ENCODE peak calls at places on chromosomes 16 and 17, in five cellular contexts. E is CD4-positive, alpha-beta T cell; H is WTC11; M is stomach; X is Calu3. Q is an unnamed sample.

GRCh38 chr16:17470871-17471744 is at the start of gene XYLT1:
- DNase-seq in E (peak), H (peak), M (peak), X (peak), Q (peak)

GRCh38 chr17:5825717-5826330 is 241.5 kb upstream of the NLRP1 start:
- DNase-seq in E (no peak), H (no peak), M (no peak), X (no peak), Q (no peak)

GRCh38 chr17:76570877-76571471 is 14.7 kb downstream of the ST6GALNAC2 start:
- DNase-seq in E (no peak), H (no peak), M (no peak), X (no peak), Q (no peak)

GRCh38 chr17:19447085-19447583 is 36.1 kb downstream of the RNF112 start:
- DNase-seq in E (peak), H (peak), M (peak), X (peak), Q (peak)

GRCh38 chr16:22070361-22071351 is 21.7 kb upstream of the VWA3A start:
- DNase-seq in E (no peak), H (no peak), M (peak), X (no peak), Q (no peak)

GRCh38 chr16:67198238-67198734 is 645 bp upstream of the ELMO3 start:
- DNase-seq in E (no peak), H (peak), M (peak), X (peak), Q (peak)

GRCh38 chr17:74645010-74645409 is 21.5 kb upstream of the CD300E start:
- DNase-seq in E (no peak), H (no peak), M (no peak), X (no peak), Q (no peak)

GRCh38 chr17:1110844-1111598 is 68.8 kb downstream of the ABR start:
- DNase-seq in E (no peak), H (no peak), M (no peak), X (peak), Q (no peak)

GRCh38 chr17:28404812-28405570 is 1.0 kb downstream of the SLC46A1 start:
- DNase-seq in E (no peak), H (no peak), M (peak), X (no peak), Q (no peak)

GRCh38 chr16:974001-974601 is 3.3 kb upstream of the LMF1 start:
- DNase-seq in E (no peak), H (no peak), M (no peak), X (peak), Q (no peak)

GRCh38 chr17:61307905-61308886 is 91.4 kb upstream of the TBX2 start:
- DNase-seq in E (no peak), H (no peak), M (no peak), X (no peak), Q (no peak)

GRCh38 chr16:5024632-5025031 is 9.1 kb downstream of the NAGPA start:
- DNase-seq in E (no peak), H (no peak), M (peak), X (peak), Q (no peak)

GRCh38 chr16:47477680-47478079 is 16.5 kb downstream of the PHKB start:
- DNase-seq in E (no peak), H (no peak), M (no peak), X (no peak), Q (no peak)

GRCh38 chr17:77727216-77727615 is 231.3 kb upstream of the TNRC6C start:
- DNase-seq in E (no peak), H (no peak), M (no peak), X (no peak), Q (no peak)

GRCh38 chr17:77728871-77729270 is 229.6 kb upstream of the TNRC6C start:
- DNase-seq in E (no peak), H (no peak), M (no peak), X (no peak), Q (no peak)

GRCh38 chr17:77729587-77729986 is 228.9 kb upstream of the TNRC6C start:
- DNase-seq in E (no peak), H (no peak), M (no peak), X (no peak), Q (no peak)

GRCh38 chr17:77726549-77726957 is 231.9 kb upstream of the TNRC6C start:
- DNase-seq in E (no peak), H (peak), M (no peak), X (no peak), Q (no peak)

DNA sequence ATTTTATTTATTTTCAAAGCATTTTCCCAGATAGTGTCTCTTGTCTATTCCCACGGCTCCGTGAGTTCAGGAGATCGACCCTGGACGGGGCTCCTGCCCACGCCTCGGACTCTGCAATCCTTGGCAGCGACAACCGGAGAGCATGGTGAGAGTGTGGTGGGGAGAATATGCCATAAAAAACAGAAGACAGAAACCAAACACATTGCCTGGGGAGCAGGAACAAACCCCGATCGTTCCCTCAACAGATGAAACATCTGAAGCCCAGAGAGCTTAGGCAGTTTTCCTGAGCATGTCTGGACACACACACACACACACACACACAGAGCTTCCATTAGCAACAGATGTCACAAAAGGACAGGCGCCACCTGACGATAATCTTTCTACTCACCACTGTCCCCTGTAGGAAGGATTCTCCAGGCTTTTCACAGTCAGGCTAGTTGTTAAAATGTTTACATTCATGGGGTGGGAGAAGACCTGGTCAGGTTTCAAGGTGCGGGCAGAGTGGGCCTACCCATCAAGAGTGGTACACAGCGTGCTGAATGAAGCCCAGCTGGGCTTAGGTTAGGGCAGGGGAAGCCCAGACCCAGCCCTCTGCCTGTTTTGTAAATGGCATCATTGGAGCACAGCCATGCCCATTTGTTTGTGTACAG is 230.4 kb upstream of the TNRC6C start:
- DNase-seq in E (no peak), H (no peak), M (no peak), X (no peak), Q (no peak)
- TF ChIP-seq CTCF in E (no peak), H (no peak), M (no peak), X (no peak), Q (no peak)

GRCh38 chr16:56971768-56972043 is 10.0 kb downstream of the CETP start:
- DNase-seq in E (no peak), H (no peak), M (no peak), X (no peak), Q (no peak)

GRCh38 chr16:56970934-56971767 is 9.4 kb downstream of the CETP start:
- DNase-seq in E (no peak), H (no peak), M (no peak), X (no peak), Q (no peak)

GRCh38 chr16:56972898-56973689 is 11.3 kb downstream of the CETP start:
- DNase-seq in E (no peak), H (no peak), M (no peak), X (no peak), Q (no peak)

GRCh38 chr16:56974549-56975300 is 13.0 kb downstream of the CETP start:
- DNase-seq in E (no peak), H (no peak), M (no peak), X (no peak), Q (no peak)

DNA sequence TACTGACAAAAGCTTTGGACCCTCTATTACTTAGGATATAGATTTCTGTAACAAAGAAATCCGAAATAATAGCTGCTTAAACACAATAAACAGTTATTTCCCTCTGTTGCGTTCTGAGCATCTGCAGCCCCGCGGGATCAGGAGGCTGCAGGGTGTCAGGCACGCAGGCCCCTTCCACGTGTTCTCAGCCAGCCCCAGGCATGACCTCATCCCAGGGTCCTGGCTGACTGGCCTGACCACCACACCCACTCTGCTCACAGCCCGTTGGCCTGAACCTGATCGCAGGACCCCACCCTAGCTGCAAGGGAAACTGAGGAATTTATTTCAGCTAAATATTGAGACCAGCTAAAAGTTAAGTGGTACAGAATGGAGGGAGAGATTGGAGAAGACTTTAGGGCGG is 10.7 kb downstream of the CETP start:
- DNase-seq in E (no peak), H (no peak), M (no peak), X (no peak), Q (no peak)
- TF ChIP-seq CTCF in E (no peak), H (no peak), M (no peak), X (no peak), Q (no peak)

DNA sequence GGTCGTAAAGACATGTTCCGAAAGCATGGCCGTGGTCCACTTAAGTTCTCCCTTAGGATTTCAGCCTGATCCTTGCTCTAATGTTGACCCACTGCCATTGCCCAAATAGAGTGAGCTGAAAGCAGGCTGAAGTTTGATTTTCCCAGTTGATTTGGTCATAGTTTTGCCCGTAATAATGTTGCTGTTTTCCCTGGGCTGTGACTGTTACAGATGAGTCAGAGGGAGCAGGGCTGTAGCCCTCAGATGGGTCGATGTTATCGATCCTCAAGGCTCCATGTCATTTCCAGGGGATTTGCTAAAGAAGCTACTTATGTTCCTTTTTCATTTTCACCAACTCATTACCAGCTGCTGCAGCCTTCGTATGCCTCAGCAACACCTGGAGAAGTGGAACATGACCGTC is 169.0 kb upstream of the ZFHX3 start:
- DNase-seq in E (no peak), H (no peak), M (no peak), X (peak), Q (no peak)
- TF ChIP-seq CTCF in E (no peak), H (no peak), M (no peak), X (no peak), Q (no peak)

GRCh38 chr16:65964752-65965151 is 401.7 kb upstream of the CDH5 start:
- DNase-seq in E (no peak), H (peak), M (no peak), X (no peak), Q (no peak)
- TF ChIP-seq CTCF in E (no peak), H (no peak), M (no peak), X (peak), Q (no peak)

DNA sequence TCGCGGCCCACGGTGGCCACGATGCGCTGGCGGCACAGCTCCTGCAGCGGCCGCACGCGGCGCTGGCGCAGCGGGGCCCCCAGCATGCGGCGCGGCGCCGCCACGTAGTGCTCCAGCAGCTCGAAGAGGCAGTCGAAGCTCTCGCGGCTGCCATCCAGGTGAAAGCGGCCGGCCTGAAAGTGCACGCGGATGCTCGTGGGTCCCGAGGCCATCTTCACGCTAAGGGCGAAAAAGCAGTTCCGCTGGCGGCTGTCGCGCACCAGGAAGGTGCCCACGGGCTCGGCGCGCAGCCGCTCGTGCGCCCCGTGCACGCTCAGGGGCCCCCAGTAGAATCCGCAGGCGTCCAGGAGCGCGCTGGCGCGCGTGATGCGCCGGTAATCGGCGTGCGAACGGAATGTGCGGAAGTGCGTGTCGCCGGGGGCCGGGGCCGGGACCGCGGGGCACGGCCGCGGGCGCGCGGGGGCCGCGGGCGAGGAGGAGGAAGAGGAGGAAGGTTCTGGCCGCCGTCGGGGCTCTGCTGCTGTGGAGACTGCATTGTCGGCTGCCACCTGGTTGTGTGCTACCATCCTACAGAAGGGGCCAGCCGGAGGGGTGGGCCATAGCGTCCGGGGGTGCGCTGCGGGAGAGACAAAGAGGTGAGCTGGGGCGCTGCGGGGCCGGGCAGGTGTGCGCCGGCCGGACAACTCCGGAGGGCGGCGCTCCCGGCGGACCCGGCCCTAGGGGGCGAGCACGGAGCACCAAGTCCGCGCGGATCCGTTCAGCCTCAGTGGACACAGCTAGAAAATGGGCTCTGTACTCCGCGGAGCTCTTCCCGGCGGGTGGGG is 879 bp downstream of the SOCS1 start:
- DNase-seq in E (peak), H (no peak), M (peak), X (peak), Q (peak)
- TF ChIP-seq CTCF in E (no peak), H (no peak), M (no peak), X (no peak), Q (no peak)

GRCh38 chr16:89315791-89316581 is 98.5 kb downstream of the ZNF778 start:
- DNase-seq in E (peak), H (no peak), M (peak), X (peak), Q (peak)

GRCh38 chr16:89317729-89318429 is 100.4 kb downstream of the ZNF778 start:
- DNase-seq in E (no peak), H (no peak), M (no peak), X (no peak), Q (no peak)

GRCh38 chr16:89317101-89317671 is 99.7 kb downstream of the ZNF778 start:
- DNase-seq in E (no peak), H (no peak), M (no peak), X (no peak), Q (no peak)

GRCh38 chr16:89315271-89315670 is 97.8 kb downstream of the ZNF778 start:
- DNase-seq in E (no peak), H (no peak), M (no peak), X (no peak), Q (no peak)

DNA sequence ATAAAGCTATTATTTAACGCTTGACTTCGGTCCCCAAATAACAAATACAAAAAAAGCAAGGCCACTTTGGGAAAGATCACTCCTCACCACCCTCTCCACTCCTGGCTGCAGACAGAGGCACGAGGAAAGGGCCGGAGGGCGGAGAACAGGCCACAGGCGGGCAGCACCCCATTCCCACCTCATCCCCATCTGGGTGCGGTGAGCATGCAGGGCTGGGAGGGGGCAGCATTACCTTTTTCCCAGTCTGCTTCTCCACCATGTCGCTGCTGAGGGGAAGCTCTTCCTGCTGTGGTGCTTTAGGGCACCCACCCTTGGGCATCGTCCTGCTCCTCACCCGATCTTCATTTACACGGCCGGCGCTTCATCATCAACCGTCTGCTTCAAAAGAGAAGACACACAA is 99.2 kb downstream of the ZNF778 start:
- DNase-seq in E (no peak), H (no peak), M (no peak), X (no peak), Q (no peak)
- TF ChIP-seq CTCF in E (no peak), H (no peak), M (no peak), X (no peak), Q (no peak)

DNA sequence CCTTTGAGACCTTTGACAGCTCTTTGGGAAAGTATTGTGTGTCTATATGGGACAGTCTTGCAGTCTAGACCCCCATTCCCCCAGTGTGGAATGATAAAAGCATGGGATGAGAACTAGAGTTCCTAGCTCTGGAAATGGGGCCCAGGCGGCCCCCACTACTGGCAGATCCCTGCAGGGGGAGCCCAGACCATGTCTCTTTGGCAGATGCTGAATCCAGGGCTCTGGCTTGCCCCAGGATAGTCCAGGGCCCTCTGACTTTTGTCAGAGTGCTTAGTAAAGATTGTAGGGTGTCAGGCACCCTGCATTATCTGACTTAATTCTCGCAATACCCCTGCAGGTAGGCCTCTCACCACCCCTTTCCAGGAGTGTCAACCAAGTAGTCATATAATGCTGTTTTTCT is 8.3 kb downstream of the ALKBH5 start:
- DNase-seq in E (no peak), H (peak), M (no peak), X (peak), Q (no peak)
- TF ChIP-seq CTCF in E (no peak), H (no peak), M (no peak), X (no peak), Q (no peak)

GRCh38 chr17:16379654-16380053 is 1.2 kb upstream of the UBB start:
- DNase-seq in E (no peak), H (no peak), M (no peak), X (no peak), Q (no peak)
- TF ChIP-seq CTCF in E (no peak), H (no peak), M (no peak), X (no peak), Q (no peak)